ENCODE peak calls at places on chromosomes 6 and 20, in seven cellular contexts. One of them, this sample, is unnamed. For H3K4me1, the result is how much of the 10 kb centered on the place peaks cover.

GRCh38 chr6:150345786-150346185 is 23.0 kb upstream of the IYD start:
- DNase-seq in ovary: no peak
- DNase-seq in heart right ventricle: no peak
- DNase-seq in kidney: no peak
- DNase-seq in right cardiac atrium: no peak
- DNase-seq in left lung: no peak
- DNase-seq in IMR-90: no peak
- DNase-seq in this sample: no peak

GRCh38 chr6:112036088-112036637 is 17.7 kb upstream of the CCN6 start:
- DNase-seq in heart right ventricle: no peak
- DNase-seq in kidney: no peak
- DNase-seq in ovary: no peak
- DNase-seq in left lung: no peak
- DNase-seq in IMR-90: no peak
- DNase-seq in right cardiac atrium: no peak
- DNase-seq in this sample: no peak

GRCh38 chr20:19819149-19819548 is 61.1 kb downstream of the RIN2 start:
- DNase-seq in ovary: no peak
- DNase-seq in heart right ventricle: no peak
- DNase-seq in kidney: no peak
- DNase-seq in IMR-90: no peak
- DNase-seq in right cardiac atrium: no peak
- DNase-seq in left lung: no peak
- DNase-seq in this sample: no peak

GRCh38 chr20:46348231-46348803 is 40.0 kb upstream of the CDH22 start:
- DNase-seq in left lung: no peak
- DNase-seq in ovary: peak
- DNase-seq in right cardiac atrium: peak
- DNase-seq in heart right ventricle: no peak
- DNase-seq in IMR-90: peak
- DNase-seq in kidney: peak
- DNase-seq in this sample: no peak

GRCh38 chr6:136873733-136874132 is 48.4 kb upstream of the SLC35D3 start:
- DNase-seq in IMR-90: no peak
- DNase-seq in kidney: no peak
- DNase-seq in right cardiac atrium: no peak
- DNase-seq in heart right ventricle: no peak
- DNase-seq in left lung: no peak
- DNase-seq in ovary: no peak
- DNase-seq in this sample: no peak

GRCh38 chr6:8172510-8172909 is 70.2 kb upstream of the EEF1E1 start:
- DNase-seq in IMR-90: no peak
- DNase-seq in left lung: no peak
- DNase-seq in ovary: no peak
- DNase-seq in heart right ventricle: no peak
- DNase-seq in kidney: no peak
- DNase-seq in right cardiac atrium: no peak
- DNase-seq in this sample: no peak

GRCh38 chr6:64074981-64075380 is 439.4 kb downstream of the PHF3 start:
- DNase-seq in ovary: no peak
- DNase-seq in left lung: no peak
- DNase-seq in kidney: no peak
- DNase-seq in heart right ventricle: no peak
- DNase-seq in right cardiac atrium: no peak
- DNase-seq in IMR-90: peak
- DNase-seq in this sample: no peak

GRCh38 chr20:2314759-2315439 is 19.1 kb downstream of the TGM3 start:
- DNase-seq in IMR-90: peak
- DNase-seq in heart right ventricle: peak
- DNase-seq in left lung: no peak
- DNase-seq in kidney: no peak
- DNase-seq in right cardiac atrium: no peak
- DNase-seq in ovary: no peak
- DNase-seq in this sample: no peak

GRCh38 chr6:151338816-151339215 is 52.5 kb downstream of the ZBTB2 start:
- DNase-seq in ovary: no peak
- DNase-seq in right cardiac atrium: no peak
- DNase-seq in kidney: no peak
- DNase-seq in IMR-90: no peak
- DNase-seq in left lung: no peak
- DNase-seq in heart right ventricle: no peak
- DNase-seq in this sample: no peak

GRCh38 chr20:3911956-3912355 is 22.8 kb downstream of the PANK2 start:
- DNase-seq in kidney: no peak
- DNase-seq in IMR-90: no peak
- DNase-seq in heart right ventricle: no peak
- DNase-seq in left lung: no peak
- DNase-seq in right cardiac atrium: no peak
- DNase-seq in ovary: no peak
- DNase-seq in this sample: peak

GRCh38 chr6:30263734-30264133 is 50.5 kb upstream of the TRIM26 start:
- DNase-seq in right cardiac atrium: no peak
- DNase-seq in ovary: no peak
- DNase-seq in left lung: no peak
- DNase-seq in IMR-90: peak
- DNase-seq in heart right ventricle: no peak
- DNase-seq in kidney: no peak
- DNase-seq in this sample: no peak

GRCh38 chr6:29603930-29604329 is 19.0 kb downstream of the OR2H2 start:
- DNase-seq in left lung: no peak
- DNase-seq in IMR-90: no peak
- DNase-seq in kidney: no peak
- DNase-seq in ovary: no peak
- DNase-seq in heart right ventricle: no peak
- DNase-seq in right cardiac atrium: no peak
- DNase-seq in this sample: no peak

GRCh38 chr6:53347921-53348435 is 772 bp downstream of the ELOVL5 start:
- DNase-seq in IMR-90: peak
- DNase-seq in ovary: peak
- DNase-seq in heart right ventricle: peak
- DNase-seq in kidney: peak
- DNase-seq in left lung: peak
- DNase-seq in right cardiac atrium: peak
- DNase-seq in this sample: peak

GRCh38 chr6:157512081-157512682 is 131.2 kb downstream of the ZDHHC14 start:
- DNase-seq in heart right ventricle: no peak
- DNase-seq in right cardiac atrium: no peak
- DNase-seq in ovary: no peak
- DNase-seq in IMR-90: no peak
- DNase-seq in left lung: no peak
- DNase-seq in kidney: no peak
- DNase-seq in this sample: no peak

GRCh38 chr6:136753624-136754023 is 38.7 kb downstream of the MAP3K5 start:
- DNase-seq in right cardiac atrium: no peak
- DNase-seq in ovary: no peak
- DNase-seq in left lung: no peak
- DNase-seq in IMR-90: no peak
- DNase-seq in heart right ventricle: no peak
- DNase-seq in kidney: no peak
- DNase-seq in this sample: no peak

GRCh38 chr6:45586216-45587171 is 208.8 kb upstream of the SUPT3H start:
- DNase-seq in ovary: no peak
- DNase-seq in heart right ventricle: no peak
- DNase-seq in right cardiac atrium: no peak
- DNase-seq in kidney: peak
- DNase-seq in left lung: no peak
- DNase-seq in IMR-90: no peak
- DNase-seq in this sample: no peak

GRCh38 chr6:101226677-101227135 is 166.8 kb upstream of the GRIK2 start:
- DNase-seq in ovary: no peak
- DNase-seq in heart right ventricle: no peak
- DNase-seq in IMR-90: peak
- DNase-seq in kidney: peak
- DNase-seq in right cardiac atrium: peak
- DNase-seq in left lung: peak
- DNase-seq in this sample: no peak

GRCh38 chr6:148348335-148348734 is 5.7 kb downstream of the SASH1 start:
- DNase-seq in heart right ventricle: no peak
- DNase-seq in IMR-90: no peak
- DNase-seq in left lung: no peak
- DNase-seq in right cardiac atrium: no peak
- DNase-seq in kidney: no peak
- DNase-seq in ovary: no peak
- DNase-seq in this sample: no peak

GRCh38 chr6:89050697-89051096 is 29.9 kb upstream of the PNRC1 start:
- DNase-seq in kidney: no peak
- DNase-seq in left lung: no peak
- DNase-seq in ovary: no peak
- DNase-seq in IMR-90: no peak
- DNase-seq in heart right ventricle: no peak
- DNase-seq in right cardiac atrium: no peak
- DNase-seq in this sample: no peak

DNA sequence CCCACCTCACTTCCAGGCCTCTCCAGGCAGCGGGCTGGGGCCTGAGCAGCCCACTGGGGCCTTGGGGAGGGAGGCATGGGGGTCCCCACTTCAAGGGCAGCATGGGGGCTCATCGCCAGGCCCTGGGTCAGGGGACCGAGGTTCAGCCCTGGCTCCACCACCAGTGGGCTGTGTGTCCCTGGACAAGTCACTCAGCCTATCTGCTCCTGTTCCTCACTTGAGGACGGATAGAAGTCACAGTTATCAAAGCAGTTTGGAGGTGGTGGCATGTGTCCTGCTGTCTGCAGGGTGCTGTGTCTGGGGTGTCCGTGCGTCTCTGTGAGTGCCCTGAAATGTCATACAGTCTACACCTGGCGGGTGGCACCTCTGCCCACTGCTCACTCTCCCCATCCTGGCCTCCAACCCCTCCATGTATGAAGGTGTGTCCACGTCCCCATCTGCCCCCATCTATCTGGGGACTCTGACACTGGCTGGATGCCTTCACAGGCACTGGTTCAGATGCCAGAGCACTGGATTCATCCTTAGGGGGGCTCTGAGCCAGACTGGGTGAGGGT is 3.6 kb downstream of the EEF1A2 start:
- DNase-seq in right cardiac atrium: no peak
- DNase-seq in kidney: peak
- DNase-seq in heart right ventricle: no peak
- DNase-seq in IMR-90: no peak
- DNase-seq in left lung: no peak
- DNase-seq in ovary: no peak
- DNase-seq in this sample: no peak
- H3K4me1 ChIP-seq in right cardiac atrium: under half
- H3K4me1 ChIP-seq in kidney: under half
- H3K4me1 ChIP-seq in heart right ventricle: under half
- H3K4me1 ChIP-seq in IMR-90: under half
- H3K4me1 ChIP-seq in left lung: under half
- H3K4me1 ChIP-seq in ovary: under half
- H3K4me1 ChIP-seq in this sample: under half

GRCh38 chr6:111030008-111031006 is 48.5 kb downstream of the RPF2 start:
- DNase-seq in heart right ventricle: peak
- DNase-seq in ovary: peak
- DNase-seq in IMR-90: no peak
- DNase-seq in right cardiac atrium: peak
- DNase-seq in left lung: no peak
- DNase-seq in kidney: no peak
- DNase-seq in this sample: peak

GRCh38 chr6:111027219-111027618 is 45.4 kb downstream of the RPF2 start:
- DNase-seq in right cardiac atrium: no peak
- DNase-seq in IMR-90: no peak
- DNase-seq in kidney: no peak
- DNase-seq in heart right ventricle: no peak
- DNase-seq in left lung: no peak
- DNase-seq in ovary: no peak
- DNase-seq in this sample: no peak

GRCh38 chr6:111024661-111025060 is 42.8 kb downstream of the RPF2 start:
- DNase-seq in kidney: no peak
- DNase-seq in left lung: no peak
- DNase-seq in heart right ventricle: no peak
- DNase-seq in IMR-90: no peak
- DNase-seq in ovary: no peak
- DNase-seq in right cardiac atrium: no peak
- DNase-seq in this sample: no peak
- H3K4me1 ChIP-seq in kidney: under half
- H3K4me1 ChIP-seq in left lung: under half
- H3K4me1 ChIP-seq in heart right ventricle: under half
- H3K4me1 ChIP-seq in IMR-90: under half
- H3K4me1 ChIP-seq in ovary: under half
- H3K4me1 ChIP-seq in right cardiac atrium: under half
- H3K4me1 ChIP-seq in this sample: under half

DNA sequence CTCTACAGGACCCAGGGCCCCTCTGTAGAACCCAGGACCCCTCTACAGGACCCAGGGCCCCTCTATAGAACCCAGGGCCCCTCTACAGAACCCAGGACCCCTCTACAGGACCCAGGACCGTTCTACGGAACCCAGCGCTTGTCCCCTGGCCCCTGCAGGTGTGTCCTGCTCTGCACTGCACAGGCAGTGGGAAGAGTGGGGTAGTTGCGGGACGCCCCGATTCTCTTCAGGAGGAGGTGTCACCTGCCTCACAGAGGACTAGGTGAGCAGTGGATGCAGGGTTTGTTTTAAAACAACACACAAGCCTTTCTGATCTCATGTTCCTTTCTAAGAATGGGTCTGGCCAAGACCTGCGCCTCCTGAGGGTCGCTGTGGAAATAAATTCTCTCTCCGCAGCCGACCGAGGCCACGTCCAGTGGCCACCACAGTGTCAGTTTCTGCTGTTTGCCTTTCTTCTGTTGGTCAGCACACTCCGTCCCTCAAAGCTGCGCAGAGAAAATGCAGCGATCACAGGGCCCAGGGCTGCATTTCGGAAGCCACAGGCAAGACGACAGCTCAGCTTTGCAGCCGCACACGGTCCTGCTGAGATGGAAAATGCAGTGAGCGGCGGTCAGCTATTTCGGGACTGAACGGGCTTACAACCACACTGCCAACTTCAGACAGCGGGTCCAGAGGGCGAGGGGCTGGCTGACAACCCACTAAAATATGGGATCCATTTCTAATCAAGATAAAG is 135.2 kb downstream of the DLL1 start:
- DNase-seq in heart right ventricle: no peak
- DNase-seq in kidney: peak
- DNase-seq in ovary: no peak
- DNase-seq in right cardiac atrium: peak
- DNase-seq in IMR-90: no peak
- DNase-seq in left lung: peak
- DNase-seq in this sample: no peak
- H3K4me1 ChIP-seq in heart right ventricle: under half
- H3K4me1 ChIP-seq in kidney: under half
- H3K4me1 ChIP-seq in ovary: under half
- H3K4me1 ChIP-seq in right cardiac atrium: under half
- H3K4me1 ChIP-seq in IMR-90: under half
- H3K4me1 ChIP-seq in left lung: under half
- H3K4me1 ChIP-seq in this sample: under half

DNA sequence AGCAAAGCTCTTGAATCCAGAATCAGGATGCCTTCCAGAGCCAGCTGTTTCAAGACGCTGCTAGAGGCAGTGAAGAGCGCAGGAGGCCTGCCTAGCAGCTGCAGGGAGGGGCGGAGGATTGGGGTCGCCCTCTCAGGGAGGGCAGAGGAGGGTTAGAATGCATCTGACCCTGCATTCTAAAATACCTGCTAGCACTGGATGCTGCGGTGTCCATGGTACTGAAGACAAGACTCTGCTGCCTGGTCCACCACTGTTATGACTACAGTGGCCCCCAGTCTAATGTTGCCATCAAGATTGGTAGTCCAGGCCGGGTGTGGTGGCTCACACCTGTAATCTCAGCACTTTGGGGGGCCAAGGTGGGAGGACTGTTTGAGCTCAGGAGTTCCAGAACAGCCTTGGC is 193.7 kb upstream of the PROKR2 start:
- DNase-seq in left lung: no peak
- DNase-seq in ovary: no peak
- DNase-seq in heart right ventricle: no peak
- DNase-seq in right cardiac atrium: no peak
- DNase-seq in kidney: no peak
- DNase-seq in IMR-90: no peak
- DNase-seq in this sample: no peak
- H3K4me1 ChIP-seq in left lung: under half
- H3K4me1 ChIP-seq in ovary: under half
- H3K4me1 ChIP-seq in heart right ventricle: under half
- H3K4me1 ChIP-seq in right cardiac atrium: under half
- H3K4me1 ChIP-seq in kidney: under half
- H3K4me1 ChIP-seq in IMR-90: under half
- H3K4me1 ChIP-seq in this sample: under half